ENCODE peak calls at places on chromosomes 5 and 9, in ten cellular contexts. L, T, P, X, C, E, A, B, F and I are unnamed samples.

GRCh38 chr9:109143881-109144562 is 23.0 kb downstream of the FRRS1L start:
- DNase-seq in F (peak; percentile 75), P (peak; percentile 64), C (peak; percentile 62), T (peak; percentile 50), A (peak; percentile 53), X (no peak), L (no peak), E (no peak), B (peak; percentile 68), I (peak; percentile 45)

GRCh38 chr9:98226516-98226915 is 28.9 kb downstream of the TBC1D2 start:
- DNase-seq in A (no peak), T (peak; percentile 19), X (no peak), E (no peak), L (no peak), B (no peak), P (no peak), F (no peak), C (no peak), I (no peak)

GRCh38 chr5:133285583-133286021 is 233.8 kb downstream of the HSPA4 start:
- DNase-seq in F (peak; percentile 85), E (no peak), A (no peak), P (no peak), X (no peak), T (peak; percentile 50), B (no peak), C (no peak), L (no peak), I (no peak)

GRCh38 chr9:132293145-132293721 is 61.6 kb downstream of the SETX start:
- DNase-seq in T (no peak), C (no peak), E (no peak), L (peak; percentile 5), F (no peak), A (no peak), B (no peak), X (no peak), P (no peak), I (no peak)

GRCh38 chr9:38087934-38088925 is 19.2 kb upstream of the SHB start:
- DNase-seq in T (peak; percentile 57), C (peak; percentile 86), B (peak; percentile 85), X (peak; percentile 25), E (no peak), P (peak; percentile 87), L (peak; percentile 70), F (no peak), A (peak; percentile 72), I (peak; percentile 84)

GRCh38 chr9:128159073-128159783 is 837 bp upstream of the BBLN start:
- DNase-seq in B (no peak), X (no peak), A (no peak), E (no peak), T (peak; percentile 12), P (peak; percentile 51), L (peak; percentile 64), C (no peak), F (peak; percentile 58), I (no peak)

GRCh38 chr5:143931389-143931984 is 119.5 kb downstream of the HMHB1 start:
- DNase-seq in F (no peak), B (no peak), P (no peak), C (no peak), A (no peak), T (no peak), X (peak; percentile 31), L (no peak), E (no peak), I (no peak)

GRCh38 chr5:111478266-111478665 is 34.1 kb downstream of the STARD4 start:
- DNase-seq in B (no peak), E (no peak), T (peak; percentile 27), L (no peak), X (no peak), F (no peak), A (no peak), P (no peak), C (no peak), I (no peak)

GRCh38 chr5:59833448-59833847 is 60.1 kb downstream of the PDE4D start:
- DNase-seq in E (no peak), B (no peak), X (no peak), C (no peak), A (no peak), L (no peak), P (no peak), T (no peak), F (no peak), I (no peak)

GRCh38 chr5:51194626-51195025 is 188.6 kb upstream of the ISL1 start:
- DNase-seq in T (no peak), E (no peak), L (no peak), P (no peak), X (no peak), A (no peak), C (no peak), F (no peak), B (no peak), I (peak; percentile 25)

GRCh38 chr9:109020982-109021511 is 7.7 kb upstream of the CTNNAL1 start:
- DNase-seq in P (no peak), A (no peak), X (no peak), F (no peak), B (no peak), L (no peak), C (no peak), T (no peak), E (no peak), I (no peak)

GRCh38 chr9:29511680-29512079 is 1938.4 kb upstream of the C9orf72 start:
- DNase-seq in F (no peak), P (no peak), L (no peak), A (peak; percentile 56), B (no peak), T (no peak), C (peak; percentile 59), X (no peak), E (no peak), I (no peak)

GRCh38 chr5:71895546-71895945 is 176.5 kb downstream of the CARTPT start:
- DNase-seq in B (no peak), L (no peak), X (no peak), A (no peak), F (no peak), P (no peak), E (no peak), T (no peak), C (no peak), I (no peak)

GRCh38 chr5:112630246-112631009 is 107.3 kb upstream of the APC start:
- DNase-seq in C (no peak), L (no peak), A (no peak), T (peak; percentile 8), B (no peak), F (no peak), E (no peak), X (no peak), P (no peak), I (no peak)

GRCh38 chr9:111992523-111992922 is 95.9 kb downstream of the UGCG start:
- DNase-seq in A (no peak), B (no peak), T (peak; percentile 79), F (peak; percentile 63), X (no peak), C (no peak), L (no peak), P (no peak), E (no peak), I (no peak)

GRCh38 chr5:143435207-143435657 is 31.7 kb upstream of the NR3C1 start:
- DNase-seq in X (no peak), T (no peak), B (no peak), C (no peak), L (peak; percentile 61), E (no peak), P (peak; percentile 97), F (no peak), A (no peak), I (no peak)

GRCh38 chr5:44774279-44774880 is 34.4 kb upstream of the MRPS30 start:
- DNase-seq in P (peak; percentile 81), X (peak; percentile 4), L (peak; percentile 22), F (peak; percentile 43), B (peak; percentile 12), T (peak; percentile 76), C (peak; percentile 30), A (peak; percentile 78), E (peak; percentile 37), I (peak; percentile 43)

GRCh38 chr9:127053908-127054307 is 68.5 kb downstream of the ANGPTL2 start:
- DNase-seq in L (no peak), T (no peak), C (no peak), P (no peak), E (no peak), B (no peak), X (no peak), F (no peak), A (no peak), I (no peak)

GRCh38 chr5:133569347-133569746 is 43.0 kb downstream of the FSTL4 start:
- DNase-seq in A (no peak), C (no peak), X (no peak), B (no peak), F (no peak), E (no peak), P (no peak), L (no peak), T (peak; percentile 7), I (no peak)

GRCh38 chr5:56757077-56757476 is 58.3 kb upstream of the MAP3K1 start:
- DNase-seq in F (no peak), T (peak; percentile 53), A (no peak), B (no peak), P (no peak), X (no peak), C (no peak), E (no peak), L (no peak), I (no peak)

GRCh38 chr5:2751592-2752021 is at the start of gene IRX2:
- DNase-seq in F (peak; percentile 83), T (peak; percentile 99), X (peak; percentile 92), C (peak; percentile 77), P (no peak), B (no peak), L (no peak), A (peak; percentile 96), E (peak; percentile 45), I (peak; percentile 76)

GRCh38 chr9:5536684-5537083 is 26.4 kb downstream of the PDCD1LG2 start:
- DNase-seq in C (no peak), B (no peak), F (no peak), A (no peak), E (no peak), L (no peak), T (no peak), P (no peak), X (no peak), I (no peak)

GRCh38 chr5:147628054-147628895 is 118.4 kb upstream of the DPYSL3 start:
- DNase-seq in B (peak; percentile 53), E (peak; percentile 16), X (peak; percentile 69), P (peak; percentile 93), A (peak; percentile 93), L (peak; percentile 7), F (peak; percentile 62), C (peak; percentile 69), T (peak; percentile 73), I (peak; percentile 61)

GRCh38 chr5:48192-48591 is 43.8 kb upstream of the PLEKHG4B start:
- DNase-seq in P (no peak), C (no peak), L (no peak), X (no peak), A (no peak), F (peak; percentile 33), E (no peak), T (no peak), B (no peak), I (no peak)

GRCh38 chr9:3475300-3476020 is 50.3 kb downstream of the RFX3 start:
- DNase-seq in F (no peak), T (no peak), A (no peak), X (no peak), L (no peak), E (no peak), C (no peak), P (no peak), B (no peak), I (no peak)

GRCh38 chr5:117255211-117256032 is 680.8 kb upstream of the SEMA6A start:
- DNase-seq in A (no peak), L (no peak), T (no peak), B (no peak), X (no peak), C (no peak), P (no peak), F (no peak), E (no peak), I (no peak)

GRCh38 chr9:88024896-88025295 is 50.6 kb upstream of the CDK20 start:
- DNase-seq in F (no peak), L (no peak), A (no peak), T (no peak), P (no peak), X (no peak), E (no peak), B (no peak), C (no peak), I (no peak)

GRCh38 chr5:142925795-142926194 is 155.6 kb downstream of the ARHGAP26 start:
- DNase-seq in C (no peak), A (no peak), T (peak; percentile 93), F (no peak), P (no peak), B (no peak), E (peak; percentile 79), X (no peak), L (no peak), I (no peak)